ENCODE peak calls at places on chromosomes 2 and 18, in four cellular contexts. B, T, L and W are unnamed samples.

GRCh38 chr2:229408356-229408755 is 137.3 kb upstream of the PID1 start:
- DNase-seq in B (peak), T (no peak), L (peak), W (peak)

GRCh38 chr2:45291283-45291682 is 282.0 kb upstream of the SIX2 start:
- DNase-seq in B (no peak), T (no peak), L (no peak), W (no peak)

GRCh38 chr2:16948710-16949109 is 283.1 kb upstream of the CYRIA start:
- DNase-seq in B (no peak), T (no peak), L (no peak), W (no peak)

GRCh38 chr2:196808281-196808680 is 874 bp downstream of the C2orf66 start:
- DNase-seq in B (no peak), T (peak), L (no peak), W (no peak)

GRCh38 chr18:59272221-59272888 is 899 bp downstream of the RAX start:
- DNase-seq in B (no peak), T (no peak), L (no peak), W (no peak)

GRCh38 chr2:125424386-125424785 is 1231.6 kb upstream of the GYPC start:
- DNase-seq in B (no peak), T (no peak), L (no peak), W (no peak)

GRCh38 chr2:229714736-229715541 is 584 bp upstream of the DNER start:
- DNase-seq in B (peak), T (no peak), L (no peak), W (no peak)

GRCh38 chr18:37660658-37661057 is 95.1 kb upstream of the CELF4 start:
- DNase-seq in B (no peak), T (no peak), L (no peak), W (no peak)

GRCh38 chr18:37409870-37410269 is 155.7 kb downstream of the CELF4 start:
- DNase-seq in B (no peak), T (no peak), L (no peak), W (no peak)

GRCh38 chr18:48228301-48228715 is 180.9 kb downstream of the ZBTB7C start:
- DNase-seq in B (peak), T (no peak), L (peak), W (no peak)

GRCh38 chr2:172647439-172647838 is 88.2 kb upstream of the RAPGEF4 start:
- DNase-seq in B (no peak), T (no peak), L (no peak), W (no peak)

GRCh38 chr2:1515073-1515430 is 101.8 kb downstream of the TPO start:
- DNase-seq in B (no peak), T (no peak), L (no peak), W (no peak)

GRCh38 chr2:10097352-10098148 is 17.3 kb upstream of the CYS1 start:
- DNase-seq in B (peak), T (peak), L (peak), W (no peak)

DNA sequence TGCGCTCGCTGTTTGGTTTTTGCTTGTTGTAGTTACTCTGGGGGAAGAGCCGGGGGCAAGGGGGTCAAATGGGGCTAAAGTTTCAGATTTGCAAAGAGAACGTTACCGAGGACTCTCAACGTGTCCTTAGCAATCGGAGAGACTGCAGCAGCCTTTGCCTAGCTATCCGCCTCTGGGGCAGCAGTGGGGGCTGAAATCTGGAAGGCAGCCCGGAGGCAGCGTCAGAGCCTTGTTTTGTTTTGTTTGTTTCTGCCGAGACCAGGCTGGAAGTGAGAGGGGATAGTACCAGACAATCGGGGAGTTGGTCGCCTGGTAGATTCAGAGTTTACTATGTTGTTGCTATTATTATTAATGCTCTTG is 1.2 kb downstream of the CDH20 start:
- DNase-seq in B (no peak), T (no peak), L (no peak), W (no peak)
- H3K4me3 ChIP-seq in B (no peak), T (no peak), L (peak), W (no peak)

GRCh38 chr18:25353080-25353479 is 1.1 kb upstream of the ZNF521 start:
- DNase-seq in B (no peak), T (no peak), L (no peak), W (no peak)

GRCh38 chr18:25351280-25351772 is 640 bp downstream of the ZNF521 start:
- DNase-seq in B (no peak), T (no peak), L (no peak), W (no peak)

GRCh38 chr18:25351773-25352628 is at the start of gene ZNF521:
- DNase-seq in B (peak), T (peak), L (peak), W (peak)

GRCh38 chr18:25350561-25351201 is 1.3 kb downstream of the ZNF521 start:
- DNase-seq in B (peak), T (peak), L (peak), W (no peak)

DNA sequence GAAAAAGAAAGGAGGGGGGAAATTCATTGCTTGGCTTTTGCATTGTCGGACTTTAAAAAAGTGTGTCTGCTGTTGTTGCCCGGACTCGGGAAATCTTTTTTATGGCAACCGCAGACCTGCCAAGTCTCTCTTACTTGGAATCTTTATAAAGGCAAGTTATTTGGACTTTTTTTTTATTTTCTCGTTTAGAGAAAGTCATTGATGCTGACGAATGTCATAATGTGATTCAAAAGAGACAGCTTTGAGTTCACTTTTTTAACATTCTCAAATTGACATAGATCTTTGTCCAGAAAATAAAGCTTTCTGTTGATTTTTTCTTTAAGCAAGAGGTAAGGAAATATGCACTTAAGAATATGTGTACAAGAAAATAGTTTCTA is 651 bp upstream of the ZNF521 start:
- DNase-seq in B (no peak), T (no peak), L (no peak), W (no peak)
- TF ChIP-seq CTCF in B (no peak), T (peak), L (no peak), W (no peak)

GRCh38 chr2:150476213-150476740 is 11.2 kb downstream of the RND3 start:
- DNase-seq in B (no peak), T (no peak), L (no peak), W (no peak)
- H3K4me3 ChIP-seq in B (no peak), T (no peak), L (no peak), W (no peak)

GRCh38 chr2:209208211-209208610 is 215.6 kb upstream of the MAP2 start:
- DNase-seq in B (peak), T (peak), L (no peak), W (no peak)
- TF ChIP-seq CTCF in B (peak), T (peak), L (no peak), W (peak)

GRCh38 chr2:112141623-112142001 is 3.4 kb downstream of the FBLN7 start:
- DNase-seq in B (no peak), T (no peak), L (no peak), W (no peak)

GRCh38 chr2:112140899-112141622 is 2.9 kb downstream of the FBLN7 start:
- DNase-seq in B (no peak), T (no peak), L (no peak), W (no peak)

GRCh38 chr2:112138143-112139032 is at the start of gene FBLN7:
- DNase-seq in B (no peak), T (no peak), L (no peak), W (no peak)

GRCh38 chr2:112142525-112143078 is 4.4 kb downstream of the FBLN7 start:
- DNase-seq in B (no peak), T (no peak), L (no peak), W (no peak)

GRCh38 chr2:112140413-112140802 is 2.2 kb downstream of the FBLN7 start:
- DNase-seq in B (no peak), T (no peak), L (no peak), W (no peak)
- H3K4me3 ChIP-seq in B (no peak), T (no peak), L (peak), W (peak)

GRCh38 chr2:212107014-212107413 is 431.6 kb downstream of the ERBB4 start:
- DNase-seq in B (no peak), T (no peak), L (no peak), W (no peak)
- TF ChIP-seq CTCF in B (no peak), T (no peak), L (no peak), W (no peak)

GRCh38 chr2:157312866-157313486 is 12.6 kb downstream of the ERMN start:
- DNase-seq in B (no peak), T (no peak), L (no peak), W (no peak)
- H3K4me3 ChIP-seq in B (no peak), T (no peak), L (no peak), W (no peak)

GRCh38 chr2:59276033-59276432 is 1034.9 kb upstream of the FANCL start:
- DNase-seq in B (no peak), T (no peak), L (no peak), W (no peak)
- TF ChIP-seq CTCF in B (no peak), T (peak), L (no peak), W (peak)

GRCh38 chr2:120945091-120945490 is 209.4 kb downstream of the GLI2 start:
- DNase-seq in B (no peak), T (no peak), L (no peak), W (no peak)
- H3K4me3 ChIP-seq in B (no peak), T (no peak), L (no peak), W (no peak)

GRCh38 chr2:188976545-188977268 is 2.5 kb downstream of the COL3A1 start:
- DNase-seq in B (no peak), T (peak), L (no peak), W (no peak)
- TF ChIP-seq CTCF in B (peak), T (peak), L (peak), W (peak)